ENCODE peak calls at places on chromosomes 12 and 14, in five cellular contexts. K, T, U, Q and V are unnamed samples.
A peak's percentile ranks its signal among the peaks of the same experiment; 100 is the strongest.

GRCh38 chr14:36091096-36091495 is 85.4 kb downstream of the PTCSC3 start:
- DNase-seq in K (no peak), T (no peak), Q (no peak), U (peak; percentile 55), V (peak; percentile 4)

GRCh38 chr12:128783129-128783574 is 40.6 kb downstream of the SLC15A4 start:
- DNase-seq in Q (no peak), K (no peak), U (no peak), T (peak; percentile 68), V (no peak)

GRCh38 chr12:23098110-23099049 is 473.4 kb downstream of the ETNK1 start:
- DNase-seq in U (no peak), T (no peak), K (no peak), Q (no peak), V (no peak)

GRCh38 chr14:105890474-105891220 is 364.3 kb downstream of the TMEM121 start:
- DNase-seq in T (no peak), K (peak; percentile 5), Q (no peak), U (no peak), V (no peak)

GRCh38 chr12:124088232-124088907 is 115.4 kb downstream of the ZNF664 start:
- DNase-seq in Q (no peak), T (no peak), K (no peak), U (no peak), V (no peak)

GRCh38 chr12:128682542-128683315 is 141.0 kb downstream of the SLC15A4 start:
- DNase-seq in U (no peak), K (no peak), Q (no peak), T (no peak), V (no peak)

GRCh38 chr12:66036317-66036716 is 94.2 kb downstream of the LLPH start:
- DNase-seq in U (no peak), T (no peak), Q (no peak), K (no peak), V (no peak)

GRCh38 chr14:105859717-105860614 is 333.6 kb downstream of the TMEM121 start:
- DNase-seq in Q (peak; percentile 27), K (peak; percentile 3), T (peak; percentile 82), U (no peak), V (no peak)

GRCh38 chr14:32576088-32576795 is 247.1 kb downstream of the AKAP6 start:
- DNase-seq in U (peak; percentile 33), K (peak; percentile 26), Q (peak; percentile 49), T (peak; percentile 80), V (peak; percentile 1)